ENCODE peak calls at places on chromosomes 6 and 20, in five cellular contexts. Q, U, G, J and X are unnamed samples.

GRCh38 chr6:80690611-80691090 is 584.2 kb downstream of the BCKDHB start:
- DNase-seq in Q (no peak), U (no peak), G (no peak), J (no peak), X (no peak)

GRCh38 chr6:159304641-159305040 is 135.4 kb downstream of the FNDC1 start:
- DNase-seq in Q (no peak), J (no peak), U (no peak), G (no peak), X (no peak)

GRCh38 chr6:42133926-42134325 is 8.5 kb downstream of the C6orf132 start:
- DNase-seq in Q (no peak), U (no peak), J (no peak), G (no peak), X (no peak)

GRCh38 chr6:36627801-36628246 is 33.7 kb downstream of the SRSF3 start:
- DNase-seq in G (peak), J (no peak), Q (no peak), U (no peak), X (no peak)

GRCh38 chr6:18022398-18023231 is 35.2 kb upstream of the KIF13A start:
- DNase-seq in U (no peak), J (no peak), Q (no peak), G (peak), X (no peak)

GRCh38 chr20:57611605-57612311 is 8.5 kb downstream of the ZBP1 start:
- DNase-seq in Q (no peak), J (peak), G (no peak), U (no peak), X (no peak)

GRCh38 chr6:54916858-54917257 is 70.3 kb downstream of the FAM83B start:
- DNase-seq in G (no peak), Q (no peak), U (no peak), J (no peak), X (no peak)

GRCh38 chr6:54878705-54879104 is 32.1 kb downstream of the FAM83B start:
- DNase-seq in U (no peak), G (no peak), Q (no peak), J (no peak), X (no peak)

GRCh38 chr6:10749734-10750133 is 2.1 kb downstream of the TMEM14B start:
- DNase-seq in U (no peak), G (no peak), J (no peak), Q (peak), X (no peak)

GRCh38 chr6:132598473-132598872 is 8.9 kb upstream of the TAAR5 start:
- DNase-seq in U (peak), G (no peak), Q (peak), J (no peak), X (no peak)

GRCh38 chr6:115610646-115611045 is 450.0 kb downstream of the FRK start:
- DNase-seq in U (no peak), J (no peak), Q (no peak), G (no peak), X (no peak)

GRCh38 chr6:115708850-115709249 is 351.8 kb downstream of the FRK start:
- DNase-seq in U (no peak), J (no peak), G (no peak), Q (no peak), X (no peak)

GRCh38 chr6:118800394-118801071 is 93.4 kb upstream of the ASF1A start:
- DNase-seq in J (peak), U (peak), G (peak), Q (peak), X (peak)

GRCh38 chr6:92767101-92767500 is 652.3 kb downstream of the EPHA7 start:
- DNase-seq in Q (no peak), J (no peak), U (no peak), G (no peak), X (no peak)

GRCh38 chr20:46131396-46131795 is 13.3 kb downstream of the CD40 start:
- DNase-seq in Q (no peak), U (no peak), J (no peak), G (no peak), X (no peak)

GRCh38 chr6:17983712-17984111 is 3.7 kb downstream of the KIF13A start:
- DNase-seq in U (peak), Q (no peak), G (no peak), J (no peak), X (no peak)

GRCh38 chr20:8967641-8968245 is 101.1 kb upstream of the PLCB4 start:
- DNase-seq in Q (no peak), G (no peak), J (no peak), U (no peak), X (no peak)

GRCh38 chr6:41039060-41039998 is at the start of gene UNC5CL:
- DNase-seq in Q (peak), U (peak), G (no peak), J (no peak), X (no peak)

GRCh38 chr20:51388756-51389542 is 153.6 kb downstream of the NFATC2 start:
- DNase-seq in G (no peak), Q (no peak), J (no peak), U (no peak), X (no peak)

GRCh38 chr20:610130-611046 is at the start of gene TCF15:
- DNase-seq in Q (peak), J (no peak), G (no peak), U (peak), X (peak)

GRCh38 chr6:27866370-27867050 is 45.7 kb downstream of the OR2B2 start:
- DNase-seq in U (peak), Q (no peak), J (no peak), G (no peak), X (no peak)

GRCh38 chr6:111663232-111663631 is 57.6 kb upstream of the TRAF3IP2 start:
- DNase-seq in J (no peak), Q (no peak), U (no peak), G (no peak), X (no peak)

GRCh38 chr6:10140824-10141223 is 274.1 kb downstream of the TFAP2A start:
- DNase-seq in J (no peak), G (no peak), Q (no peak), U (no peak), X (no peak)

GRCh38 chr20:10985536-10985935 is 311.7 kb upstream of the JAG1 start:
- DNase-seq in Q (no peak), G (no peak), U (no peak), J (no peak), X (no peak)

GRCh38 chr6:72950114-72950860 is 275.0 kb downstream of the KHDC1L start:
- DNase-seq in Q (no peak), U (no peak), G (no peak), J (no peak), X (no peak)

GRCh38 chr20:40922865-40923264 is 105.8 kb upstream of the TOP1 start:
- DNase-seq in Q (no peak), U (no peak), J (no peak), G (no peak), X (no peak)

GRCh38 chr6:15255481-15256414 is 9.9 kb downstream of the JARID2 start:
- DNase-seq in G (no peak), J (no peak), U (peak), Q (peak), X (no peak)

GRCh38 chr6:24064106-24064505 is 61.9 kb upstream of the NRSN1 start:
- DNase-seq in U (no peak), G (no peak), Q (peak), J (no peak), X (no peak)

GRCh38 chr6:151108548-151108947 is 131.2 kb upstream of the AKAP12 start:
- DNase-seq in U (no peak), G (no peak), Q (no peak), J (no peak), X (no peak)

GRCh38 chr6:38673397-38674165 is 29.4 kb downstream of the GLO1 start:
- DNase-seq in J (no peak), G (no peak), U (peak), Q (no peak), X (no peak)

GRCh38 chr6:71124340-71124739 is 164.3 kb upstream of the OGFRL1 start:
- DNase-seq in Q (no peak), U (peak), J (no peak), G (no peak), X (no peak)

GRCh38 chr6:14721103-14721758 is 524.6 kb upstream of the JARID2 start:
- DNase-seq in Q (no peak), G (no peak), J (no peak), U (peak), X (no peak)

GRCh38 chr20:19056909-19057308 is 155.5 kb upstream of the SLC24A3 start:
- DNase-seq in G (no peak), J (no peak), Q (peak), U (peak), X (no peak)

GRCh38 chr6:4470698-4471210 is 305.4 kb upstream of the CDYL start:
- DNase-seq in Q (no peak), U (no peak), G (no peak), J (no peak), X (no peak)

DNA sequence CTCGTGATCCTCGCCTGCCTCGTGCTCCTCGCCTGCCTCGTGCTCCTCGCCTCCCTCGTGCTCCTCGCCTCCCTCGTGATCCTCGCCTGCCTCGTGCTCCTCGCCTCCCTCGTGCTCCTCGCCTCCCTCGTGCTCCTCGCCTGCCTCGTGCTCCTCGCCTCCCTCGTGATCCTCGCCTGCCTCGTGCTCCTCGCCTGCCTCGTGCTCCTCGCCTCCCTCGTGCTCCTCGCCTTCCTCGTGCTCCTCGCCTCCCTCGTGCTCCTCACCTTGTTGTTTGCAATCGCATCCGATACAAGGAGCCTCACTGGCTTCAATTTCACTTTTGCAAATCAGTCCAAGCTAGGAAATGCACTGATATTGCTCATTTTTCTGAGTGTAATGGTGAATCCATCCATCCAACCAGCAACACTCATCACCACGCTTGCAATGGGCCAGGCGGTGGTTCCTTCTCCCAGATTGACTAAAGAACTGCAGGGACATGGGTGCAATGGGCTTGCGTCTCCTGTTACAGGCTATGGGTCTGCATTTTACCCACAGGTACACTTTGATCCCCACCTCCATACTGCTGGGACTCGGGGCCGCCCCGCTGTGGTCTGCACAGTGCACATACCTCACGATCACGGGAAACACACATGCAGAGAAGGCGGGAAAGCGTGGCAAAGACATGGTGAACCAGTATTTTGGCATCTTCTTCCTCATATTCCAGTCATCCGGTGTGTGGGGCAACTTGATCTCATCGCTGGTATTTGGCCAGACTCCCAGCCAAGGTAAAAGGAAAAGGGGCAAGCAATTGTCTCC is 4.6 kb downstream of the UNC93A start:
- DNase-seq in Q (no peak), U (no peak), G (no peak), J (no peak), X (no peak)
- TF ChIP-seq CTCF in Q (no peak), U (no peak), G (no peak), J (no peak), X (no peak)

DNA sequence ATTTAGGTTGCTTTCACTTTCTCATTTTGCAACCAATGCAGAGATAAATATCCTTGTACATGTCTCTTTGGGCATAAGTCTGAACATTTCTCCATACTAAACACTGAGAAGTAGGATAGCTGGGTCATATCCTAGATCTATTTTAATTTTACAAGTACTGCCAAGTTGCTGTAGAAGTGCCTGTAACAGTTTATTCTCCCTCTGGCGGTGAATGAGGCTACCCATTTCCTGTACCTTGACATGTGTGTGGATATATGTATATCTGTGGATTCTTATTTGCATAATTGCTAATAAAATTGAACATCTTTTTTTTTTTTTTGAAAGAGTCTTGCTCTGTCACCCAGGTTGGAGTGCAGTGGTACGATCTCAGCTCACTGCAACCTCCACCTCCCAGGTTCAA is 48.0 kb upstream of the PNRC1 start:
- DNase-seq in U (no peak), Q (no peak), J (no peak), G (no peak), X (no peak)
- TF ChIP-seq CTCF in U (no peak), Q (no peak), J (no peak), G (no peak), X (no peak)

DNA sequence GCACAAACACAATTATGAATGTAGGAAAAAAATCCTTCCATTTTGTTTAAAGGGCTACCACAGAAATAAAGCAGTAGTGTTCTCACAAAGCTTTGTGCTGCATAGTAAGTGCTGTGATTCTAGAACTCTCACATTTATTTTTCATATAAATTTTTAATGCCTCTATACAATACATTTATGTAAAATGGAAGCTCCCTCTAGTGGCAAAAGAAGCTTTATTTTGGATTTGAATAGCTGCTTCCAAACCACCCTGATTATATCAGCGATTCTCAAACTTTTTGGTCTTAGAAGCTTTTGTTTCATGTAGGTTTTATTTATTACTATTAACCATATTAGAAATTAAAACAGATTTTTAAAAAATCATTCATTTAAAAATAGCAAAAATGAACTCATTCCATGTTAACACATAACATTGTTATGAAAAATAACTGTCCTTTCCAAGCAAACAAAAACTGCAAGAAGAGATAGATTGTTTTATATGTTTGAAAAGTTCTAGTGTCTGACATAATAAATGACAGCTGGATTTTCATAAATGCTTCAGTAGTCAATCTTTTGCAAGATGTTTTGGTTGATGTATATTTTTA is 38.4 kb downstream of the HS3ST5 start:
- DNase-seq in J (no peak), U (no peak), Q (no peak), G (no peak), X (no peak)
- TF ChIP-seq CTCF in J (no peak), U (peak), Q (no peak), G (no peak), X (peak)

GRCh38 chr6:110518281-110518623 is 41.8 kb upstream of the SLC22A16 start:
- DNase-seq in Q (no peak), J (no peak), G (no peak), U (no peak), X (no peak)
- TF ChIP-seq CTCF in Q (peak), J (no peak), G (no peak), U (no peak), X (peak)

GRCh38 chr6:6975395-6976111 is 132.2 kb upstream of the RREB1 start:
- DNase-seq in J (no peak), U (no peak), G (no peak), Q (no peak), X (no peak)
- TF ChIP-seq CTCF in J (no peak), U (no peak), G (no peak), Q (no peak), X (no peak)